ENCODE peak calls at places on chromosomes 13 and 19, in four cellular contexts. One of them, this sample, is unnamed.

GRCh38 chr19:53598361-53598760 is 33.4 kb upstream of the DPRX start:
- DNase-seq in heart left ventricle: no peak
- DNase-seq in fibroblast of lung: no peak
- DNase-seq in activated CD4-positive, alpha-beta T cell treated with anti-CD3 and anti-CD28 coated beads, Interleukin-2, amount 10 ng/mL, durations not matched to agents 7 days and 5 days: no peak
- DNase-seq in this sample: no peak

GRCh38 chr19:44876930-44877530 is 14.0 kb upstream of the TOMM40 start:
- DNase-seq in heart left ventricle: no peak
- DNase-seq in activated CD4-positive, alpha-beta T cell treated with anti-CD3 and anti-CD28 coated beads, Interleukin-2, amount 10 ng/mL, durations not matched to agents 7 days and 5 days: no peak
- DNase-seq in fibroblast of lung: no peak
- DNase-seq in this sample: no peak

GRCh38 chr19:1555802-1556638 is 12.1 kb downstream of the MEX3D start:
- DNase-seq in fibroblast of lung: no peak
- DNase-seq in activated CD4-positive, alpha-beta T cell treated with anti-CD3 and anti-CD28 coated beads, Interleukin-2, amount 10 ng/mL, durations not matched to agents 7 days and 5 days: no peak
- DNase-seq in heart left ventricle: no peak
- DNase-seq in this sample: no peak

GRCh38 chr19:55251296-55252081 is 7.3 kb downstream of the PPP6R1 start:
- DNase-seq in heart left ventricle: no peak
- DNase-seq in fibroblast of lung: no peak
- DNase-seq in activated CD4-positive, alpha-beta T cell treated with anti-CD3 and anti-CD28 coated beads, Interleukin-2, amount 10 ng/mL, durations not matched to agents 7 days and 5 days: peak; percentile 51
- DNase-seq in this sample: no peak

GRCh38 chr13:43422061-43422460 is 364.7 kb downstream of the ENOX1 start:
- DNase-seq in heart left ventricle: no peak
- DNase-seq in activated CD4-positive, alpha-beta T cell treated with anti-CD3 and anti-CD28 coated beads, Interleukin-2, amount 10 ng/mL, durations not matched to agents 7 days and 5 days: no peak
- DNase-seq in fibroblast of lung: no peak
- DNase-seq in this sample: no peak

GRCh38 chr19:12777217-12778019 is 2.1 kb upstream of the HOOK2 start:
- DNase-seq in fibroblast of lung: peak; percentile 81
- DNase-seq in activated CD4-positive, alpha-beta T cell treated with anti-CD3 and anti-CD28 coated beads, Interleukin-2, amount 10 ng/mL, durations not matched to agents 7 days and 5 days: peak; percentile 77
- DNase-seq in heart left ventricle: peak; percentile 87
- DNase-seq in this sample: no peak

GRCh38 chr19:34963531-34964406 is at the start of gene ZNF792:
- DNase-seq in activated CD4-positive, alpha-beta T cell treated with anti-CD3 and anti-CD28 coated beads, Interleukin-2, amount 10 ng/mL, durations not matched to agents 7 days and 5 days: peak; percentile 44
- DNase-seq in heart left ventricle: peak; percentile 74
- DNase-seq in fibroblast of lung: peak; percentile 30
- DNase-seq in this sample: peak; percentile 44

GRCh38 chr13:24138911-24139310 is 21.6 kb upstream of the SPATA13 start:
- DNase-seq in activated CD4-positive, alpha-beta T cell treated with anti-CD3 and anti-CD28 coated beads, Interleukin-2, amount 10 ng/mL, durations not matched to agents 7 days and 5 days: no peak
- DNase-seq in fibroblast of lung: no peak
- DNase-seq in heart left ventricle: no peak
- DNase-seq in this sample: no peak

GRCh38 chr19:46863818-46864629 is 3.2 kb downstream of the ARHGAP35 start:
- DNase-seq in fibroblast of lung: peak; percentile 57
- DNase-seq in activated CD4-positive, alpha-beta T cell treated with anti-CD3 and anti-CD28 coated beads, Interleukin-2, amount 10 ng/mL, durations not matched to agents 7 days and 5 days: no peak
- DNase-seq in heart left ventricle: no peak
- DNase-seq in this sample: peak; percentile 97

This sample was measured in H4.